ENCODE peak calls at places on chromosomes 2 and 18, in four cellular contexts. K, T, B and D are unnamed samples.

GRCh38 chr18:23228102-23229051 is 93.1 kb downstream of the CABLES1 start:
- DNase-seq in K (no peak), T (peak), B (no peak), D (peak)

GRCh38 chr2:109699646-109700045 is 85.5 kb downstream of the SOWAHC start:
- DNase-seq in K (no peak), T (peak), B (peak), D (no peak)

GRCh38 chr2:127053731-127054603 is 53.0 kb downstream of the BIN1 start:
- DNase-seq in K (no peak), T (peak), B (peak), D (no peak)

GRCh38 chr18:70373062-70373519 is 84.2 kb downstream of the SOCS6 start:
- DNase-seq in K (no peak), T (peak), B (no peak), D (no peak)

GRCh38 chr2:26767129-26767528 is 3.0 kb downstream of the SLC35F6 start:
- DNase-seq in K (no peak), T (no peak), B (no peak), D (no peak)

GRCh38 chr2:68832161-68832869 is 38.9 kb downstream of the BMP10 start:
- DNase-seq in K (peak), T (peak), B (peak), D (no peak)

GRCh38 chr2:86285981-86286380 is 51.4 kb downstream of the REEP1 start:
- DNase-seq in K (no peak), T (no peak), B (no peak), D (no peak)

GRCh38 chr18:48828713-48829442 is 121.9 kb downstream of the SMAD7 start:
- DNase-seq in K (no peak), T (no peak), B (peak), D (no peak)

GRCh38 chr2:241379481-241380480 is 23.7 kb downstream of the FARP2 start:
- DNase-seq in K (no peak), T (peak), B (no peak), D (no peak)

GRCh38 chr2:6352906-6353515 is 512.7 kb downstream of the CMPK2 start:
- DNase-seq in K (no peak), T (peak), B (no peak), D (no peak)

GRCh38 chr2:171407030-171407707 is 26.6 kb downstream of the METTL8 start:
- DNase-seq in K (no peak), T (no peak), B (no peak), D (no peak)

GRCh38 chr2:28952806-28953190 is 28.3 kb upstream of the TOGARAM2 start:
- DNase-seq in K (no peak), T (no peak), B (no peak), D (no peak)

GRCh38 chr18:45666006-45666405 is 50.7 kb downstream of the SLC14A2 start:
- DNase-seq in K (no peak), T (no peak), B (no peak), D (no peak)

GRCh38 chr2:196218109-196218508 is 46.7 kb upstream of the STK17B start:
- DNase-seq in K (no peak), T (no peak), B (no peak), D (no peak)

GRCh38 chr18:46531472-46531871 is 125.5 kb downstream of the LOXHD1 start:
- DNase-seq in K (no peak), T (no peak), B (no peak), D (no peak)

GRCh38 chr18:74682141-74682997 is 84.7 kb downstream of the ZNF407 start:
- DNase-seq in K (no peak), T (peak), B (no peak), D (peak)

GRCh38 chr18:74980669-74981068 is 228.3 kb downstream of the PTGR3 start:
- DNase-seq in K (no peak), T (no peak), B (no peak), D (no peak)

GRCh38 chr2:228866781-228867180 is 404.3 kb downstream of the PID1 start:
- DNase-seq in K (no peak), T (no peak), B (no peak), D (no peak)

GRCh38 chr2:132469095-132469494 is 52.5 kb downstream of the GPR39 start:
- DNase-seq in K (no peak), T (no peak), B (no peak), D (no peak)

GRCh38 chr2:46297546-46298271 is 502 bp downstream of the EPAS1 start:
- DNase-seq in K (peak), T (no peak), B (peak), D (no peak)

GRCh38 chr2:102967451-102967850 is 205.6 kb downstream of the TMEM182 start:
- DNase-seq in K (no peak), T (peak), B (no peak), D (no peak)

GRCh38 chr18:80143876-80144275 is 34.8 kb downstream of the ADNP2 start:
- DNase-seq in K (no peak), T (peak), B (no peak), D (no peak)

GRCh38 chr18:52288403-52289004 is 51.5 kb upstream of the DCC start:
- DNase-seq in K (no peak), T (no peak), B (no peak), D (peak)

GRCh38 chr18:35458677-35459441 is 38.9 kb downstream of the INO80C start:
- DNase-seq in K (no peak), T (peak), B (peak), D (no peak)

GRCh38 chr18:30970201-30970816 is 72.2 kb downstream of the DSC3 start:
- DNase-seq in K (no peak), T (peak), B (no peak), D (peak)

GRCh38 chr2:69565431-69565839 is 78.1 kb downstream of the AAK1 start:
- DNase-seq in K (peak), T (no peak), B (peak), D (peak)

GRCh38 chr2:26692814-26693286 is 328 bp downstream of the KCNK3 start:
- DNase-seq in K (no peak), T (peak), B (no peak), D (no peak)

GRCh38 chr2:234677758-234678538 is 181.1 kb upstream of the ARL4C start:
- DNase-seq in K (no peak), T (peak), B (no peak), D (no peak)

GRCh38 chr2:58896600-58896999 is 655.5 kb upstream of the FANCL start:
- DNase-seq in K (no peak), T (peak), B (no peak), D (no peak)

GRCh38 chr2:126656311-126657145 is 570 bp downstream of the GYPC start:
- DNase-seq in K (peak), T (peak), B (no peak), D (no peak)

GRCh38 chr18:37335337-37335736 is 230.3 kb downstream of the CELF4 start:
- DNase-seq in K (no peak), T (peak), B (no peak), D (no peak)

GRCh38 chr2:241211276-241211675 is 22.8 kb downstream of the ANO7 start:
- DNase-seq in K (no peak), T (no peak), B (no peak), D (no peak)

GRCh38 chr2:152611458-152612231 is 105.6 kb downstream of the PRPF40A start:
- DNase-seq in K (no peak), T (peak), B (peak), D (no peak)

GRCh38 chr2:64654063-64654811 is 524 bp upstream of the SERTAD2 start:
- DNase-seq in K (peak), T (peak), B (peak), D (peak)

GRCh38 chr2:101516349-101516748 is 41.4 kb upstream of the RFX8 start:
- DNase-seq in K (no peak), T (no peak), B (no peak), D (no peak)

GRCh38 chr18:71194438-71194837 is 905.6 kb downstream of the SOCS6 start:
- DNase-seq in K (no peak), T (no peak), B (no peak), D (no peak)

GRCh38 chr18:63253018-63253417 is 66.6 kb downstream of the BCL2 start:
- DNase-seq in K (no peak), T (no peak), B (no peak), D (no peak)
- H3K4me3 ChIP-seq in K (no peak), T (no peak), B (peak), D (no peak)

DNA sequence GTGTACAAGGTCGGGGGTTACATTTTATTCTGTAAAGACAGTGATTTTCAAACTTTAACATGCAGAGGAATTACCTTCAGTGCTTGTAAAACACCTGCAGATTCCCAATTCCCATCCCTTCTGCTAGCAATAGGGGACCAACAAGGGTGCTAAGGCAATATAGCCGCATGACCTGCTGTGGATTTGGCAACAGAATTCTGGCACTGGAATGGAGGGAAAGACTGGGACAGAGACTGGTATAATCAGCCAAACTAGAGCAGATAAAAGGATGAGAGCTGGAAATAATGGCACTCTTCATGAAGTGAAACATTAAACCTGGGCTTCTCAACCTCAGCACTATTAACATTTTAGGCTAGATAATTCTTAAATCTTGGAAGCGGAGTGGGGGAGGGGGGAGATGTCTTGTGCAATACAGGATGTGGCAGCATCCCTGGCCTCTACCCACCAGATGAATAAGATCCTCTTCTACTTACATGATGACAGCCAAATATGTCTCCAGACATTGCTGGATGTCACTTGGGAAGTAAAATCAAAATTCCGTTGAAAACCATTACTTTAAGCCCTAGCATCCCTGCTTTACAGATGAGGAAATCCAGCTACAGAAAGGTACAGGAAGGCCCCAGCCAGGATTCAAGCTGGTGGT is 1.8 kb downstream of the EVA1A start:
- DNase-seq in K (no peak), T (peak), B (no peak), D (no peak)
- H3K4me3 ChIP-seq in K (no peak), T (peak), B (no peak), D (no peak)

DNA sequence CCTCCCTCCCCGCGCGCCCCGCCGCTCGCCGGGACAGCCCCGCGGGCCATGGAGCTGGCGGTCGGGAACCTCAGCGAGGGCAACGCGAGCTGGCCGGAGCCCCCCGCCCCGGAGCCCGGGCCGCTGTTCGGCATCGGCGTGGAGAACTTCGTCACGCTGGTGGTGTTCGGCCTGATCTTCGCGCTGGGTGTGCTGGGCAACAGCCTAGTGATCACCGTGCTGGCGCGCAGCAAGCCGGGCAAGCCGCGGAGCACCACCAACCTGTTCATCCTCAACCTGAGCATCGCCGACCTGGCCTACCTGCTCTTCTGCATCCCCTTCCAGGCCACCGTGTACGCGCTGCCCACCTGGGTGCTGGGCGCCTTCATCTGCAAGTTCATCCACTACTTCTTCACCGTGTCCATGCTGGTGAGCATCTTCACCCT is 865 bp downstream of the GALR1 start:
- DNase-seq in K (no peak), T (no peak), B (no peak), D (no peak)
- H3K4me3 ChIP-seq in K (no peak), T (no peak), B (peak), D (no peak)

GRCh38 chr18:3266062-3266608 is 4.2 kb downstream of the MYL12B start:
- DNase-seq in K (no peak), T (no peak), B (no peak), D (no peak)

GRCh38 chr18:3268306-3268705 is 6.4 kb downstream of the MYL12B start:
- DNase-seq in K (no peak), T (no peak), B (no peak), D (no peak)

GRCh38 chr18:3262234-3263171 is 570 bp downstream of the MYL12B start:
- DNase-seq in K (no peak), T (peak), B (no peak), D (no peak)

GRCh38 chr18:3264362-3264761 is 2.4 kb downstream of the MYL12B start:
- DNase-seq in K (no peak), T (no peak), B (no peak), D (no peak)

DNA sequence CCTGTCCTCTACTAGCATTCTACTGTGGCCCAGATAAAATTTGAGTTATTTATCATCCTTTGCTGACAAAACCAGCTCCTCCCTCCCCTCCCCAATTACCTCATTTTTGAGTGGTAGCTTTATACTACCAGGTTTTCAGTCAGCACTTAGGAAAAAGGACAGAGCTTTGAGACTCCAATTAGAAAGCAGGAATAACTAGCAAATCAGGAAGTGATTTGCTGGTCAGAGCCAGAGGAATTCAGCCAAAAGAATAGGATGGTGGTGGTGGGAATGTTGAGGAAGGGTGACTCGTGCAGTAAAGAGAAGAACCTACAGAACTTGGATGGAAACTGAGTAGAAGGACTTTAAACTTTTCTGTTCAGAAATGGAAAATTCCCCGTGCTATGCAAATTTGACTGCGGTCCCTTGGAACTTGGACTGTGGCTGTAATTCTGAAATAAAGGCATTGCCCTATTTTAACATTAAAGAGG is 3.7 kb downstream of the MYL12B start:
- DNase-seq in K (no peak), T (peak), B (no peak), D (no peak)
- H3K4me3 ChIP-seq in K (no peak), T (no peak), B (no peak), D (no peak)

GRCh38 chr2:222711315-222711940 is 40.0 kb downstream of the MOGAT1 start:
- DNase-seq in K (no peak), T (no peak), B (no peak), D (no peak)

GRCh38 chr2:222708274-222708710 is 36.8 kb downstream of the MOGAT1 start:
- DNase-seq in K (peak), T (peak), B (peak), D (peak)

GRCh38 chr2:222707689-222708273 is 36.3 kb downstream of the MOGAT1 start:
- DNase-seq in K (no peak), T (peak), B (no peak), D (peak)

GRCh38 chr2:222707102-222707688 is 35.7 kb downstream of the MOGAT1 start:
- DNase-seq in K (no peak), T (no peak), B (no peak), D (no peak)

GRCh38 chr2:222709191-222709891 is 37.9 kb downstream of the MOGAT1 start:
- DNase-seq in K (no peak), T (peak), B (peak), D (no peak)
- H3K4me3 ChIP-seq in K (no peak), T (peak), B (peak), D (no peak)